ENCODE peak calls at places on chromosomes 7 and 10, in eight cellular contexts. V is RPMI7951, J is kidney tubule cell, T is left ventricle myocardium superior, F is hippocampal formation, R is amniotic epithelial cell, A is HEK293T, X is neural progenitor cell. H is an unnamed sample.

GRCh38 chr7:85220651-85221050 is 33.8 kb upstream of the SEMA3D start:
- DNase-seq in V (no peak), J (no peak), T (no peak), F (no peak), R (no peak), A (no peak), X (no peak), H (no peak)

GRCh38 chr7:79506481-79506880 is 53.0 kb upstream of the MAGI2 start:
- DNase-seq in V (no peak), J (peak), T (no peak), F (no peak), R (peak), A (no peak), X (peak), H (no peak)

GRCh38 chr7:131104611-131105293 is 222.9 kb upstream of the MKLN1 start:
- DNase-seq in V (peak), J (no peak), T (no peak), F (no peak), R (peak), A (no peak), X (no peak), H (no peak)

GRCh38 chr10:44965104-44965503 is 5.5 kb downstream of the RASSF4 start:
- DNase-seq in V (no peak), J (no peak), T (no peak), F (no peak), R (no peak), A (no peak), X (no peak), H (peak)

GRCh38 chr10:98790817-98791216 is 344.1 kb upstream of the HPS1 start:
- DNase-seq in V (no peak), J (no peak), T (no peak), F (no peak), R (peak), A (peak), X (peak), H (peak)

GRCh38 chr7:159031750-159032149 is 112.9 kb downstream of the VIPR2 start:
- DNase-seq in V (no peak), J (no peak), T (no peak), F (no peak), R (no peak), A (no peak), X (no peak), H (no peak)

GRCh38 chr10:11255796-11256444 is 238.2 kb downstream of the CELF2 start:
- DNase-seq in V (no peak), J (no peak), T (peak), F (no peak), R (no peak), A (no peak), X (no peak), H (no peak)

GRCh38 chr10:81873932-81874816 is 820 bp upstream of the NRG3 start:
- DNase-seq in V (no peak), J (peak), T (peak), F (peak), R (peak), A (peak), X (peak), H (peak)

GRCh38 chr10:72173635-72174296 is 42.0 kb upstream of the ANAPC16 start:
- DNase-seq in V (peak), J (peak), T (no peak), F (no peak), R (peak), A (peak), X (no peak), H (no peak)

GRCh38 chr10:95329296-95329695 is 38.5 kb upstream of the PDLIM1 start:
- DNase-seq in V (no peak), J (no peak), T (no peak), F (no peak), R (no peak), A (no peak), X (no peak), H (no peak)

GRCh38 chr10:77498210-77498609 is 139.4 kb downstream of the KCNMA1 start:
- DNase-seq in V (no peak), J (no peak), T (no peak), F (no peak), R (no peak), A (no peak), X (no peak), H (no peak)

GRCh38 chr7:29485376-29486190 is 78.1 kb upstream of the PRR15 start:
- DNase-seq in V (no peak), J (no peak), T (no peak), F (peak), R (peak), A (no peak), X (no peak), H (no peak)

GRCh38 chr10:24721254-24722106 is 2.2 kb downstream of the ARHGAP21 start:
- DNase-seq in V (peak), J (peak), T (peak), F (peak), R (no peak), A (no peak), X (peak), H (peak)

GRCh38 chr7:98294798-98295382 is 13.4 kb downstream of the BRI3 start:
- DNase-seq in V (peak), J (peak), T (peak), F (no peak), R (no peak), A (peak), X (peak), H (peak)

GRCh38 chr7:46930336-46930735 is 651.6 kb downstream of the TNS3 start:
- DNase-seq in V (peak), J (peak), T (no peak), F (no peak), R (peak), A (no peak), X (no peak), H (no peak)

GRCh38 chr7:69598081-69598486 is at the start of gene AUTS2:
- DNase-seq in V (peak), J (peak), T (peak), F (peak), R (peak), A (peak), X (peak), H (peak)

GRCh38 chr7:150740053-150740452 is 2.8 kb downstream of the GIMAP5 start:
- DNase-seq in V (no peak), J (no peak), T (no peak), F (no peak), R (no peak), A (no peak), X (no peak), H (no peak)

GRCh38 chr10:61634711-61635110 is 28.0 kb upstream of the CABCOCO1 start:
- DNase-seq in V (no peak), J (no peak), T (no peak), F (no peak), R (peak), A (no peak), X (no peak), H (no peak)

GRCh38 chr10:133335238-133336122 is 1.2 kb downstream of the CALY start:
- DNase-seq in V (peak), J (peak), T (peak), F (no peak), R (peak), A (peak), X (peak), H (peak)

GRCh38 chr7:158811461-158811860 is 17.8 kb downstream of the ESYT2 start:
- DNase-seq in V (peak), J (peak), T (no peak), F (no peak), R (peak), A (no peak), X (no peak), H (no peak)

GRCh38 chr7:137975768-137976167 is 26.1 kb downstream of the CREB3L2 start:
- DNase-seq in V (peak), J (no peak), T (peak), F (no peak), R (no peak), A (no peak), X (peak), H (no peak)

GRCh38 chr7:5638994-5639393 is 142.5 kb downstream of the RNF216 start:
- DNase-seq in V (no peak), J (peak), T (no peak), F (no peak), R (peak), A (no peak), X (peak), H (peak)

GRCh38 chr10:60388116-60388515 is 1.6 kb downstream of the ANK3 start:
- DNase-seq in V (no peak), J (no peak), T (no peak), F (no peak), R (no peak), A (no peak), X (no peak), H (no peak)

GRCh38 chr7:92205987-92206386 is 27.0 kb upstream of the LRRD1 start:
- DNase-seq in V (no peak), J (no peak), T (no peak), F (no peak), R (no peak), A (peak), X (peak), H (peak)

GRCh38 chr10:22640351-22640750 is 74.0 kb downstream of the PIP4K2A start:
- DNase-seq in V (no peak), J (no peak), T (no peak), F (no peak), R (no peak), A (no peak), X (peak), H (no peak)

GRCh38 chr7:26787696-26788095 is 76.7 kb downstream of the SKAP2 start:
- DNase-seq in V (no peak), J (peak), T (no peak), F (no peak), R (no peak), A (no peak), X (no peak), H (no peak)

GRCh38 chr10:55747244-55747643 is 613.8 kb downstream of the ZWINT start:
- DNase-seq in V (no peak), J (peak), T (no peak), F (no peak), R (no peak), A (no peak), X (peak), H (no peak)

H was measured in H7.